ENCODE peak calls at places on chromosome X, in four cellular contexts. H, G, C and E are unnamed samples.
A peak's percentile ranks its signal among the peaks of the same experiment; 100 is the strongest.

GRCh38 chrX:37800762-37801161 is 20.9 kb downstream of the CYBB start:
- DNase-seq in H (no peak), C (no peak), G (no peak), E (no peak)

GRCh38 chrX:39017062-39017461 is 215.8 kb downstream of the MID1IP1 start:
- DNase-seq in C (no peak), G (peak; percentile 14), H (peak; percentile 3), E (no peak)

GRCh38 chrX:50629774-50630173 is 159.1 kb upstream of the DGKK start:
- DNase-seq in G (no peak), C (no peak), H (no peak), E (no peak)

GRCh38 chrX:16963216-16963615 is 16.8 kb downstream of the REPS2 start:
- DNase-seq in C (no peak), H (no peak), G (no peak), E (no peak)

GRCh38 chrX:18390941-18391538 is 34.4 kb upstream of the CDKL5 start:
- DNase-seq in C (peak; percentile 63), H (peak; percentile 14), G (peak; percentile 77), E (peak; percentile 28)

GRCh38 chrX:142214081-142214480 is 9.0 kb upstream of the MAGEC2 start:
- DNase-seq in H (no peak), G (no peak), C (no peak), E (no peak)

GRCh38 chrX:15973941-15974340 is 119.3 kb upstream of the AP1S2 start:
- DNase-seq in C (no peak), G (no peak), H (no peak), E (no peak)

GRCh38 chrX:3627579-3627978 is 85.9 kb downstream of the PRKX start:
- DNase-seq in G (no peak), H (no peak), C (no peak), E (no peak)

GRCh38 chrX:22629105-22629725 is 356.5 kb downstream of the CBLL2 start:
- DNase-seq in G (no peak), C (no peak), H (no peak), E (no peak)

GRCh38 chrX:67614414-67614813 is 70.6 kb downstream of the AR start:
- DNase-seq in G (peak; percentile 82), C (no peak), H (no peak), E (no peak)

GRCh38 chrX:6053126-6053625 is 175.5 kb downstream of the NLGN4X start:
- DNase-seq in H (no peak), C (no peak), G (no peak), E (no peak)

GRCh38 chrX:38150993-38151392 is 69.7 kb downstream of the SRPX start:
- DNase-seq in C (no peak), G (no peak), H (no peak), E (no peak)

GRCh38 chrX:10533686-10534365 is 86.6 kb downstream of the MID1 start:
- DNase-seq in H (no peak), C (no peak), G (no peak), E (no peak)

GRCh38 chrX:47210661-47211425 is 7.6 kb upstream of the CDK16 start:
- DNase-seq in H (no peak), G (no peak), C (no peak), E (no peak)

GRCh38 chrX:122552291-122552800 is 631.7 kb upstream of the GRIA3 start:
- DNase-seq in G (no peak), C (no peak), H (no peak), E (no peak)

GRCh38 chrX:155434906-155435743 is 23.3 kb downstream of the F8A3 start:
- DNase-seq in H (no peak), C (no peak), G (no peak), E (peak; percentile 91)

GRCh38 chrX:113059714-113060113 is 219.1 kb upstream of the AMOT start:
- DNase-seq in G (no peak), C (no peak), H (no peak), E (no peak)

GRCh38 chrX:119228506-119229290 is 7.4 kb upstream of the PGRMC1 start:
- DNase-seq in G (peak; percentile 56), H (no peak), C (no peak), E (no peak)

GRCh38 chrX:118802857-118803256 is 20.8 kb upstream of the ZCCHC12 start:
- DNase-seq in G (no peak), H (no peak), C (no peak), E (no peak)

GRCh38 chrX:32448320-32448719 is 763.0 kb downstream of the DMD start:
- DNase-seq in H (peak; percentile 0), C (no peak), G (no peak), E (no peak)

GRCh38 chrX:97766496-97767095 is 882.9 kb downstream of the RPA4 start:
- DNase-seq in C (no peak), G (no peak), H (no peak), E (no peak)

GRCh38 chrX:111445485-111445884 is 33.5 kb upstream of the DCX start:
- DNase-seq in H (peak; percentile 21), C (no peak), G (peak; percentile 39), E (peak; percentile 13)

GRCh38 chrX:99305573-99305972 is 1104.5 kb downstream of the PCDH19 start:
- DNase-seq in C (no peak), G (no peak), H (no peak), E (no peak)

GRCh38 chrX:97066381-97066780 is 182.7 kb downstream of the RPA4 start:
- DNase-seq in G (no peak), H (no peak), C (no peak), E (no peak)

GRCh38 chrX:119488749-119489148 is 20.5 kb downstream of the SLC25A5 start:
- DNase-seq in H (peak; percentile 27), G (peak; percentile 81), C (peak; percentile 36), E (no peak)

GRCh38 chrX:57453901-57454300 is 137.9 kb upstream of the ZXDB start:
- DNase-seq in G (peak; percentile 37), C (no peak), H (peak; percentile 28), E (peak; percentile 8)

GRCh38 chrX:1086444-1087409 is 125.7 kb downstream of the CRLF2 start:
- DNase-seq in C (no peak), G (peak; percentile 97), H (no peak), E (no peak)

GRCh38 chrX:63739885-63740284 is 45.1 kb downstream of the ARHGEF9 start:
- DNase-seq in C (no peak), H (no peak), G (no peak), E (no peak)

GRCh38 chrX:155745792-155746191 is 133.0 kb upstream of the TMLHE start:
- DNase-seq in C (no peak), H (peak; percentile 0), G (peak; percentile 66), E (peak; percentile 56)

GRCh38 chrX:16022580-16023170 is 100.7 kb upstream of the GRPR start:
- DNase-seq in G (peak; percentile 50), H (no peak), C (no peak), E (no peak)

GRCh38 chrX:9429767-9430166 is 35.1 kb upstream of the TBL1X start:
- DNase-seq in G (no peak), H (no peak), C (no peak), E (no peak)

GRCh38 chrX:101450951-101451350 is 34.3 kb upstream of the ARMCX4 start:
- DNase-seq in C (no peak), G (no peak), H (no peak), E (no peak)

GRCh38 chrX:11100281-11101035 is 10.7 kb upstream of the HCCS start:
- DNase-seq in C (peak; percentile 11), G (peak; percentile 73), H (peak; percentile 76), E (peak; percentile 12)

GRCh38 chrX:105972690-105973386 is 65.7 kb downstream of the SERPINA7 start:
- DNase-seq in C (no peak), G (no peak), H (peak; percentile 14), E (no peak)

DNA sequence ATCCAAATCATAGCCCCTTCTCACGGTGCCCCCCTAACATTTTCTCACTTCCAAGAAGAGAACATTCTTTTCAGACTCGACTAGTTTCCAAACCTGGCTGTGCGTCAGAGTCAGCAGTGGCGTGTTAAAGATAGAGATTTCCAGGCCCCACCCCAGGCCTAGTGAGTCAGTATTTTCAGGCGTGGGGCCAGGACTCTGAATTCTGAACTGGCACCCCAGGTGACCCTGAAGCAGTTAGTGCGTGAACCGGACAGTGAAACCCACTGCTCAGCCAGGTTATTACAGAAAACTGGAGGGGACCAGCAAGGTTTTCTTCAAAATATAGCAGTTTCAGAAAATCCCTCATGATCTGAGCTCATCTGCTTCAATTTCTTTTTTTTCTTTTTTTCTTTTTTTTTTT is 35.0 kb upstream of the BCOR start:
- DNase-seq in C (no peak), H (no peak), G (peak; percentile 74), E (peak; percentile 76)
- TF ChIP-seq NR3C1 in C (no peak), H (no peak), G (no peak), E (no peak)

GRCh38 chrX:14916017-14916674 is 42.9 kb downstream of the MOSPD2 start:
- DNase-seq in G (no peak), H (no peak), C (no peak), E (no peak)
- TF ChIP-seq NR3C1 in G (no peak), H (no peak), C (no peak), E (no peak)

DNA sequence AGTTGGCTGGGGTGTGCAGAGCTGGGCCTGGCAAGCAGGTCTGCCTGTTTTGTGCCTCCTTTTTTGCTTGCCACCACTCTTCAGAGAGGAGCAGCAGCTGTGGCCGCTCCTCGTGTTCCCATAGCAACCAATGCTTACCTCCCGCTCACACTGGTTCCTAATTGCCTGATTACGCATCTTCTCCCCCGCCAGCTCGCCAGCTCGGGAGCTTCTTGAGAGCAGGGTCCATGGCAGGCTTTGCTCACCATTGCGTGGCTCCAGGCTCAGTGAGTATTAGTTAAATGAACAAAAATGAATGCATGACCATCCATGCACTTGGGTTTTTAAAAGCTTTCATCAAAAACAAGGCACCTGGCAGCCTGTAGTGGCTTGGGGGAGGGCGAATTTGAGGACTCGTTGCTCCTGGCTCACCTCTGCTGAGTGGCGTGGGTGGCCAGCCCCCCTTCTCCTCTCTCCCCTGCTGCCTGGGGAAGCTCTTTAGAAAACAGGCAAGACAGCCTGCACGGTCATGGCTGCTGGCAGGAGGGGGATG is 14.2 kb upstream of the PJA1 start:
- DNase-seq in H (no peak), G (no peak), C (peak; percentile 33), E (no peak)
- TF ChIP-seq NR3C1 in H (no peak), G (no peak), C (no peak), E (no peak)

GRCh38 chrX:153438522-153438921 is 7.3 kb downstream of the TREX2 start:
- DNase-seq in H (peak; percentile 20), G (peak; percentile 40), C (no peak), E (no peak)
- TF ChIP-seq NR3C1 in H (no peak), G (no peak), C (no peak), E (no peak)

GRCh38 chrX:40107291-40108083 is 9.7 kb upstream of the BCOR start:
- DNase-seq in H (no peak), G (peak; percentile 74), C (no peak), E (peak; percentile 85)
- TF ChIP-seq NR3C1 in H (no peak), G (no peak), C (no peak), E (no peak)

GRCh38 chrX:24113161-24113560 is 36.4 kb upstream of the ZFX start:
- DNase-seq in G (no peak), C (no peak), H (no peak), E (no peak)

DNA sequence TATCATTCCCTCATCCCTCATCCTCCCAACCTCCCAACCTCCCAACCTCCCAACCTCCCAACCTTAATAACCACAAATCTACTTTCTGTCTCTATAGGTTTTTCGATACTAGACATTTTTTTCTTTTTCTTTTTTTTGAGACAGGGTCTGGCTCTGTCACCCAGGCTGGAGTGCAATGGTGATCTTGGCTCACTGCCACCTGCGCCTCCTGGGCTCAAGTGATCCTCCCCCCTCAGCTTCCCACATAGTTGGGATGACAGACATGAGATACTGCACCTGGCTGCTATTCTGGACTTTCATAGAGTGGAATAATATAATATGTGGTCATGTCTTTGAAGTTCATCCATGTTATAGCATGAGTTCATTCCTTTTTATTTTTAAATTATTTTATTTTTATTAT is 39.5 kb upstream of the ZFX start:
- DNase-seq in H (no peak), G (no peak), C (no peak), E (no peak)
- TF ChIP-seq NR3C1 in H (no peak), G (no peak), C (no peak), E (no peak)

GRCh38 chrX:31397119-31397518 is 325.3 kb upstream of the FTHL17 start:
- DNase-seq in G (no peak), C (no peak), H (no peak), E (no peak)
- TF ChIP-seq NR3C1 in G (no peak), C (no peak), H (no peak), E (no peak)